ENCODE peak calls at places on chromosome X, in five cellular contexts. One of them, this sample, is unnamed.

GRCh38 chrX:7170903-7171302 is 22.9 kb upstream of the PUDP start:
- DNase-seq in MM.1S: no peak
- DNase-seq in psoas muscle: no peak
- DNase-seq in ascending aorta: no peak
- DNase-seq in IMR-90: no peak
- DNase-seq in this sample: peak

GRCh38 chrX:69093960-69094935 is 71.0 kb downstream of the PJA1 start:
- DNase-seq in psoas muscle: no peak
- DNase-seq in MM.1S: no peak
- DNase-seq in IMR-90: peak
- DNase-seq in ascending aorta: no peak
- DNase-seq in this sample: peak

GRCh38 chrX:2501246-2502102 is 698 bp upstream of the DHRSX start:
- DNase-seq in psoas muscle: no peak
- DNase-seq in IMR-90: no peak
- DNase-seq in MM.1S: no peak
- DNase-seq in ascending aorta: no peak
- DNase-seq in this sample: no peak

GRCh38 chrX:10098235-10098819 is 58.4 kb upstream of the CLCN4 start:
- DNase-seq in psoas muscle: no peak
- DNase-seq in MM.1S: peak
- DNase-seq in IMR-90: no peak
- DNase-seq in ascending aorta: no peak
- DNase-seq in this sample: no peak

GRCh38 chrX:109600114-109600710 is 24.8 kb downstream of the KCNE5 start:
- DNase-seq in psoas muscle: no peak
- DNase-seq in IMR-90: no peak
- DNase-seq in ascending aorta: no peak
- DNase-seq in MM.1S: no peak
- DNase-seq in this sample: no peak

GRCh38 chrX:28920141-28920540 is 332.9 kb downstream of the IL1RAPL1 start:
- DNase-seq in ascending aorta: no peak
- DNase-seq in MM.1S: no peak
- DNase-seq in psoas muscle: no peak
- DNase-seq in IMR-90: no peak
- DNase-seq in this sample: no peak

GRCh38 chrX:19953145-19953544 is 37.7 kb downstream of the BCLAF3 start:
- DNase-seq in psoas muscle: no peak
- DNase-seq in ascending aorta: no peak
- DNase-seq in IMR-90: no peak
- DNase-seq in MM.1S: peak
- DNase-seq in this sample: no peak

GRCh38 chrX:19867411-19867732 is 20.0 kb downstream of the SH3KBP1 start:
- DNase-seq in MM.1S: no peak
- DNase-seq in IMR-90: peak
- DNase-seq in psoas muscle: no peak
- DNase-seq in ascending aorta: no peak
- DNase-seq in this sample: no peak

GRCh38 chrX:40402771-40403533 is 177.8 kb upstream of the ATP6AP2 start:
- DNase-seq in ascending aorta: no peak
- DNase-seq in psoas muscle: no peak
- DNase-seq in IMR-90: peak
- DNase-seq in MM.1S: no peak
- DNase-seq in this sample: no peak

GRCh38 chrX:125203737-125204578 is 115.7 kb upstream of the TEX13C start:
- DNase-seq in MM.1S: peak
- DNase-seq in psoas muscle: peak
- DNase-seq in IMR-90: no peak
- DNase-seq in ascending aorta: no peak
- DNase-seq in this sample: no peak

GRCh38 chrX:113202601-113203000 is 362.0 kb upstream of the AMOT start:
- DNase-seq in IMR-90: no peak
- DNase-seq in MM.1S: no peak
- DNase-seq in ascending aorta: no peak
- DNase-seq in psoas muscle: no peak
- DNase-seq in this sample: no peak

GRCh38 chrX:107826286-107827136 is 845 bp downstream of the MID2 start:
- DNase-seq in ascending aorta: no peak
- DNase-seq in psoas muscle: peak
- DNase-seq in MM.1S: peak
- DNase-seq in IMR-90: peak
- DNase-seq in this sample: peak

GRCh38 chrX:96729053-96729452 is 44.4 kb downstream of the DIAPH2 start:
- DNase-seq in MM.1S: no peak
- DNase-seq in psoas muscle: no peak
- DNase-seq in IMR-90: no peak
- DNase-seq in ascending aorta: no peak
- DNase-seq in this sample: no peak

GRCh38 chrX:94977562-94977961 is 1303.6 kb downstream of the FAM133A start:
- DNase-seq in ascending aorta: no peak
- DNase-seq in IMR-90: no peak
- DNase-seq in MM.1S: no peak
- DNase-seq in psoas muscle: no peak
- DNase-seq in this sample: no peak

GRCh38 chrX:18707442-18708049 is at the start of gene PPEF1:
- DNase-seq in IMR-90: no peak
- DNase-seq in MM.1S: no peak
- DNase-seq in psoas muscle: no peak
- DNase-seq in ascending aorta: no peak
- DNase-seq in this sample: no peak

GRCh38 chrX:107205770-107206696 is at the start of the genes DNAAF6 and NUP62CL:
- DNase-seq in psoas muscle: peak
- DNase-seq in ascending aorta: peak
- DNase-seq in IMR-90: no peak
- DNase-seq in MM.1S: peak
- DNase-seq in this sample: peak

GRCh38 chrX:153883163-153883843 is 2.7 kb downstream of the L1CAM start:
- DNase-seq in psoas muscle: no peak
- DNase-seq in IMR-90: no peak
- DNase-seq in MM.1S: no peak
- DNase-seq in ascending aorta: no peak
- DNase-seq in this sample: no peak

GRCh38 chrX:115649461-115650063 is 88.6 kb downstream of the PLS3 start:
- DNase-seq in ascending aorta: no peak
- DNase-seq in IMR-90: no peak
- DNase-seq in psoas muscle: no peak
- DNase-seq in MM.1S: no peak
- DNase-seq in this sample: no peak

GRCh38 chrX:121831601-121832000 is 784.2 kb downstream of the GLUD2 start:
- DNase-seq in psoas muscle: no peak
- DNase-seq in ascending aorta: no peak
- DNase-seq in MM.1S: no peak
- DNase-seq in IMR-90: no peak
- DNase-seq in this sample: no peak

GRCh38 chrX:70262952-70263567 is 3.1 kb upstream of the P2RY4 start:
- DNase-seq in IMR-90: peak
- DNase-seq in MM.1S: peak
- DNase-seq in psoas muscle: no peak
- DNase-seq in ascending aorta: no peak
- DNase-seq in this sample: peak

GRCh38 chrX:112545051-112545450 is 134.7 kb downstream of the LHFPL1 start:
- DNase-seq in MM.1S: no peak
- DNase-seq in ascending aorta: no peak
- DNase-seq in IMR-90: peak
- DNase-seq in psoas muscle: no peak
- DNase-seq in this sample: no peak

GRCh38 chrX:148380614-148381561 is 119.5 kb upstream of the AFF2 start:
- DNase-seq in ascending aorta: no peak
- DNase-seq in IMR-90: no peak
- DNase-seq in MM.1S: peak
- DNase-seq in psoas muscle: no peak
- DNase-seq in this sample: peak
- H3K4me3 ChIP-seq in ascending aorta: no peak
- H3K4me3 ChIP-seq in IMR-90: no peak
- H3K4me3 ChIP-seq in MM.1S: peak
- H3K4me3 ChIP-seq in psoas muscle: no peak
- H3K4me3 ChIP-seq in this sample: peak

DNA sequence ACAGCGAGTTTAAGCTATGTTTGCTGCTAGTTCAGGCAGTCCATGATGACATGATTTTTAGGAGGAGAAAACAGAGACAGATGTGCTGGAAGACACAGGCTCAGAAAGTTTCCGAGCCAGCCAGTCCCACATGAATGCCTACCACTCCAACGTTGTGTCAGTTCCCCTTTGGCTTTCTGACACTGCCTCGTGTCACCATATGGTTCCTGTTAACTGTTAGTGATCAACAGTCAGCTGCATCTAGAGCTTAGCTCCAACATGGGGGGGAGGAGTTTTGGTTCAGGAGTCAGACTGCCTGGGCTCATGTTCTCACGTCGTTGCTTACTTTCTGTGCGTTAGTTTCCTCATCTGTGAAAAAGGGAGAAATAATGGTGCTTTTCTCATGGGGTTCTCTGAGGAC is 343.7 kb downstream of the MID1IP1 start:
- DNase-seq in ascending aorta: no peak
- DNase-seq in MM.1S: no peak
- DNase-seq in IMR-90: no peak
- DNase-seq in psoas muscle: no peak
- DNase-seq in this sample: peak
- H3K27ac ChIP-seq in ascending aorta: no peak
- H3K27ac ChIP-seq in MM.1S: no peak
- H3K27ac ChIP-seq in IMR-90: no peak
- H3K27ac ChIP-seq in psoas muscle: no peak
- H3K27ac ChIP-seq in this sample: no peak

DNA sequence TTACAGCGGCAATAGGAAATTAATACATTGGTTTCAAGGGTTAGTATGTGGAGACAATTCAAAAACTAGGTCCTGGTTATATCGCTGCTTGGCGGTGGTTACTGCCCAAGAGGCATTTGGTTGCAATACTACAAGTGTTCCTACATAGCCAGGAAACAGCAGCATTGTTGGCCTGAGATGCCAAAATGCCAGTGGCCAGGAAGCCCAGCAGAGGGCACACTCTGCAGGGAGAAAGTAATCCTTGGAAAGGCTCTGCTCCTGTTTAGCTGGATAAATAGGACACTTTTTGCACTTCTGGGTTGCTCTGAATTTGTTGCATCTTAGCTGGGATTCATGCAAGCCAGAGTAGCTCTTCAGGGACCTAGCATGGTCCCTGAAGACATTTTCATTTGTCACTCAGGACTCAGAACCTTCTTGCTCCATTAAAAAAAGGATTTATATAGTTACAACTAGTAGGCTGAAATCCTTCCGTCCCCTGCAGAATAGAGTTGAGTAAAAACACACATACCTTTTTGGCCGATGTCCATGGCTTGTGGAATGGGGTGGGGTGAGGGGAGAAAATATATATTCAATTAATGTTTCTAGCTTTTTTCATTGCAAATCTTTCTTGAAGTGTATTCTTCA is 8.1 kb upstream of the GPR119 start:
- DNase-seq in psoas muscle: peak
- DNase-seq in ascending aorta: no peak
- DNase-seq in IMR-90: peak
- DNase-seq in MM.1S: peak
- DNase-seq in this sample: no peak
- TF ChIP-seq CTCF in psoas muscle: peak
- TF ChIP-seq CTCF in ascending aorta: peak
- TF ChIP-seq CTCF in IMR-90: peak
- TF ChIP-seq CTCF in MM.1S: peak
- TF ChIP-seq CTCF in this sample: peak

DNA sequence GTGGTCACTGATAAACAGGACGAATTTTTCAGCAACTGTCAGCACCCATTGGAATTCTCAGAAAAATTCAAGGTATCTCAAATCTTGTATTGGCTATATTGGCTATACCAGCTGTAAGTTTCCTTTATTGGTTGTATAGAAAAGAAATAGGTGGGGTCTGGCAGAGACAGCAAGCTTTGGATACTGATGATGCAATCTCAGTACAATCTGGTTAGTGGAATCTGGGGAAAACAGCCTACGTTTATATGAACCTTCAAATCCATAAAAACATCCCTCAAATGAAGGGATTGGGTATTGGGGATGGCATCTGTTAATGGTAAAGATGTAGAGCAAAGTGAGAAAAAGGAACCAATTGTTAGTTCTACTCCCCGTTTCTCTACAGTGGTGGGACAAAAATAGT is 76.4 kb upstream of the MBNL3 start:
- DNase-seq in ascending aorta: no peak
- DNase-seq in IMR-90: no peak
- DNase-seq in psoas muscle: no peak
- DNase-seq in MM.1S: no peak
- DNase-seq in this sample: no peak
- H3K4me3 ChIP-seq in ascending aorta: no peak
- H3K4me3 ChIP-seq in IMR-90: no peak
- H3K4me3 ChIP-seq in psoas muscle: no peak
- H3K4me3 ChIP-seq in MM.1S: no peak
- H3K4me3 ChIP-seq in this sample: no peak

GRCh38 chrX:23338334-23338733 is 3.7 kb downstream of the PTCHD1 start:
- DNase-seq in psoas muscle: no peak
- DNase-seq in ascending aorta: no peak
- DNase-seq in MM.1S: no peak
- DNase-seq in IMR-90: no peak
- DNase-seq in this sample: no peak

GRCh38 chrX:23344208-23344903 is 9.7 kb downstream of the PTCHD1 start:
- DNase-seq in psoas muscle: no peak
- DNase-seq in MM.1S: no peak
- DNase-seq in IMR-90: no peak
- DNase-seq in ascending aorta: no peak
- DNase-seq in this sample: no peak

GRCh38 chrX:23344904-23345271 is 10.2 kb downstream of the PTCHD1 start:
- DNase-seq in IMR-90: no peak
- DNase-seq in psoas muscle: no peak
- DNase-seq in ascending aorta: no peak
- DNase-seq in MM.1S: no peak
- DNase-seq in this sample: no peak

DNA sequence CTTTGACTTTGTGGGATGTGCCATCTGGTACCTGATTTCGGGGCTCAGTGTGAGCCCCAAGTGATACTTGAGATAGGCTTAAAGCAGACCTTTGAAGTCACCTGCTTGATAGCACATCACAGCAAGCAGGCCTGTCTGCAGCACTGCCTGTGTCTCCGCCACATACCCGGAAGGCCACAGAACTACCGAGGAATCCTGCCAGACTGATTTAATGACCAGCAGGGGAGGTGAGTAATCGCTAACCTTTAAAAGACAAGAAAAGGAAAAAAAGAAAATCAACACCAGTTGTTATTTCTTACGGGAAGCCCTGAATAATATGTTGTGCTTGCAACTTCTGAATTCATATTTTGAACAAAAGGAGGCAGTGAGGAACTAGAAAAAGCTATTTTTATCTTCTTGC is 6.8 kb downstream of the PTCHD1 start:
- DNase-seq in ascending aorta: no peak
- DNase-seq in MM.1S: no peak
- DNase-seq in psoas muscle: no peak
- DNase-seq in IMR-90: no peak
- DNase-seq in this sample: no peak
- H3K27ac ChIP-seq in ascending aorta: no peak
- H3K27ac ChIP-seq in MM.1S: no peak
- H3K27ac ChIP-seq in psoas muscle: no peak
- H3K27ac ChIP-seq in IMR-90: no peak
- H3K27ac ChIP-seq in this sample: no peak

GRCh38 chrX:35722128-35722527 is 76.0 kb upstream of the MAGEB16 start:
- DNase-seq in psoas muscle: no peak
- DNase-seq in MM.1S: peak
- DNase-seq in IMR-90: no peak
- DNase-seq in ascending aorta: no peak
- DNase-seq in this sample: no peak

GRCh38 chrX:35728481-35728880 is 69.7 kb upstream of the MAGEB16 start:
- DNase-seq in MM.1S: no peak
- DNase-seq in psoas muscle: no peak
- DNase-seq in ascending aorta: no peak
- DNase-seq in IMR-90: no peak
- DNase-seq in this sample: no peak

GRCh38 chrX:35726176-35726575 is 72.0 kb upstream of the MAGEB16 start:
- DNase-seq in psoas muscle: no peak
- DNase-seq in ascending aorta: no peak
- DNase-seq in MM.1S: peak
- DNase-seq in IMR-90: peak
- DNase-seq in this sample: no peak
- TF ChIP-seq CTCF in psoas muscle: no peak
- TF ChIP-seq CTCF in ascending aorta: no peak
- TF ChIP-seq CTCF in MM.1S: peak
- TF ChIP-seq CTCF in IMR-90: peak
- TF ChIP-seq CTCF in this sample: no peak